ENCODE peak calls at places on chromosome 6, in five cellular contexts. J, R, K, S and W are unnamed samples.
A peak's percentile ranks its signal among the peaks of the same experiment; 100 is the strongest.

GRCh38 chr6:156777577-156777865 is 343 bp downstream of the ARID1B start:
- DNase-seq in J (no peak), R (no peak), K (no peak), S (no peak), W (no peak)

GRCh38 chr6:161057103-161058091 is 65.8 kb downstream of the MAP3K4 start:
- DNase-seq in J (no peak), R (no peak), K (no peak), S (no peak), W (no peak)

GRCh38 chr6:28589952-28590340 is 64.3 kb downstream of the GPX5 start:
- DNase-seq in J (no peak), R (peak; percentile 45), K (no peak), S (no peak), W (no peak)

GRCh38 chr6:170024940-170025339 is 265.9 kb downstream of the DLL1 start:
- DNase-seq in J (no peak), R (no peak), K (no peak), S (no peak), W (no peak)

GRCh38 chr6:14037402-14038277 is 79.9 kb upstream of the CD83 start:
- DNase-seq in J (no peak), R (no peak), K (peak; percentile 63), S (no peak), W (no peak)

GRCh38 chr6:40968620-40969145 is 70.3 kb downstream of the UNC5CL start:
- DNase-seq in J (no peak), R (no peak), K (no peak), S (no peak), W (no peak)

GRCh38 chr6:180295-180694 is 112.0 kb upstream of the DUSP22 start:
- DNase-seq in J (no peak), R (no peak), K (no peak), S (no peak), W (peak; percentile 32)

GRCh38 chr6:170049641-170050491 is 241.0 kb downstream of the DLL1 start:
- DNase-seq in J (no peak), R (no peak), K (no peak), S (no peak), W (no peak)

GRCh38 chr6:28646650-28647049 is 121.0 kb downstream of the GPX5 start:
- DNase-seq in J (no peak), R (no peak), K (no peak), S (no peak), W (no peak)

GRCh38 chr6:44074383-44075136 is 52.7 kb downstream of the MRPL14 start:
- DNase-seq in J (peak; percentile 71), R (peak; percentile 88), K (peak; percentile 60), S (peak; percentile 55), W (peak; percentile 72)

GRCh38 chr6:42555477-42556457 is 8.1 kb upstream of the UBR2 start:
- DNase-seq in J (no peak), R (peak; percentile 62), K (peak; percentile 61), S (no peak), W (peak; percentile 68)

GRCh38 chr6:26331809-26332226 is 33.2 kb upstream of the BTN3A2 start:
- DNase-seq in J (no peak), R (no peak), K (peak; percentile 13), S (no peak), W (no peak)

GRCh38 chr6:110596354-110596753 is 119.9 kb upstream of the SLC22A16 start:
- DNase-seq in J (no peak), R (no peak), K (no peak), S (no peak), W (no peak)

GRCh38 chr6:91082311-91082803 is 495.5 kb upstream of the MAP3K7 start:
- DNase-seq in J (no peak), R (peak; percentile 41), K (peak; percentile 6), S (no peak), W (no peak)

GRCh38 chr6:3906191-3907019 is 57.2 kb downstream of the FAM50B start:
- DNase-seq in J (no peak), R (no peak), K (no peak), S (no peak), W (no peak)